ENCODE peak calls at places on chromosomes 6 and 20, in six cellular contexts. M is AG09309; P is RPMI8226; O is activated CD4-positive, alpha-beta T cell treated with anti-CD3 and anti-CD28 coated beads, Interleukin-2, amount 10 ng/mL, durations not matched to agents 7 days and 5 days; A is cardiac fibroblast; W is occipital lobe. R is an unnamed sample.

GRCh38 chr20:52621401-52621800 is 350.8 kb upstream of the TSHZ2 start:
- DNase-seq in M (no peak), P (no peak), O (no peak), A (no peak), W (no peak), R (no peak)

GRCh38 chr20:1186367-1186991 is 1.7 kb upstream of the TMEM74B start:
- DNase-seq in M (no peak), P (no peak), O (no peak), A (no peak), W (no peak), R (no peak)

GRCh38 chr6:19999319-20000191 is 162.4 kb downstream of the ID4 start:
- DNase-seq in M (no peak), P (peak; percentile 58), O (peak; percentile 25), A (peak; percentile 1), W (no peak), R (peak; percentile 30)

GRCh38 chr6:16651871-16652270 is 109.4 kb downstream of the ATXN1 start:
- DNase-seq in M (no peak), P (no peak), O (peak; percentile 52), A (no peak), W (no peak), R (no peak)

GRCh38 chr20:38203337-38204003 is 38.4 kb upstream of the TGM2 start:
- DNase-seq in M (no peak), P (no peak), O (no peak), A (no peak), W (no peak), R (no peak)

GRCh38 chr6:137150072-137150471 is 23.4 kb downstream of the IL22RA2 start:
- DNase-seq in M (no peak), P (no peak), O (no peak), A (no peak), W (no peak), R (no peak)

GRCh38 chr20:45518282-45518681 is 2.9 kb upstream of the SPINT3 start:
- DNase-seq in M (no peak), P (no peak), O (no peak), A (no peak), W (no peak), R (no peak)

GRCh38 chr6:89347825-89348224 is 4.7 kb downstream of the UBE2J1 start:
- DNase-seq in M (no peak), P (peak; percentile 45), O (no peak), A (no peak), W (no peak), R (no peak)

GRCh38 chr20:25205277-25206062 is 10.0 kb downstream of the ENTPD6 start:
- DNase-seq in M (no peak), P (no peak), O (no peak), A (no peak), W (no peak), R (no peak)

GRCh38 chr6:27296106-27296783 is 15.8 kb downstream of the POM121L2 start:
- DNase-seq in M (no peak), P (no peak), O (no peak), A (peak; percentile 58), W (no peak), R (peak; percentile 88)

GRCh38 chr6:135008072-135008940 is 46.3 kb downstream of the HBS1L start:
- DNase-seq in M (no peak), P (no peak), O (no peak), A (no peak), W (no peak), R (no peak)